ENCODE peak calls at places on chromosomes 13 and 19, in four cellular contexts. One of them, this sample, is unnamed.

GRCh38 chr19:8569066-8569761 is 8.0 kb downstream of the MYO1F start:
- DNase-seq in H1: no peak
- DNase-seq in K562: peak; percentile 80
- DNase-seq in GM12878: peak; percentile 63
- DNase-seq in this sample: no peak

GRCh38 chr13:100100115-100100879 is 11.4 kb downstream of the PCCA start:
- DNase-seq in GM12878: no peak
- DNase-seq in K562: no peak
- DNase-seq in H1: no peak
- DNase-seq in this sample: no peak

GRCh38 chr19:53010494-53010893 is 3.2 kb upstream of the ERVV-1 start:
- DNase-seq in GM12878: no peak
- DNase-seq in K562: no peak
- DNase-seq in H1: peak; percentile 67
- DNase-seq in this sample: no peak

GRCh38 chr19:12938536-12939291 is at the start of gene CALR:
- DNase-seq in GM12878: no peak
- DNase-seq in K562: peak; percentile 55
- DNase-seq in H1: no peak
- DNase-seq in this sample: no peak

GRCh38 chr19:55389386-55390317 is 3.9 kb downstream of the RPL28 start:
- DNase-seq in H1: no peak
- DNase-seq in K562: no peak
- DNase-seq in GM12878: no peak
- DNase-seq in this sample: no peak

GRCh38 chr13:80339841-80340642 is 884 bp downstream of the SPRY2 start:
- DNase-seq in GM12878: no peak
- DNase-seq in K562: peak; percentile 12
- DNase-seq in H1: peak; percentile 61
- DNase-seq in this sample: no peak

GRCh38 chr13:100491164-100491847 is 97.3 kb downstream of the GGACT start:
- DNase-seq in H1: no peak
- DNase-seq in GM12878: no peak
- DNase-seq in K562: no peak
- DNase-seq in this sample: no peak

GRCh38 chr13:44814836-44815235 is 174.4 kb downstream of the NUFIP1 start:
- DNase-seq in H1: no peak
- DNase-seq in K562: no peak
- DNase-seq in GM12878: no peak
- DNase-seq in this sample: no peak

GRCh38 chr19:34254552-34255432 is at the start of gene GARRE1:
- DNase-seq in GM12878: no peak
- DNase-seq in H1: peak; percentile 70
- DNase-seq in K562: peak; percentile 92
- DNase-seq in this sample: no peak

GRCh38 chr19:35026418-35026817 is 3.9 kb upstream of the SCN1B start:
- DNase-seq in H1: no peak
- DNase-seq in GM12878: no peak
- DNase-seq in K562: no peak
- DNase-seq in this sample: no peak

GRCh38 chr19:29378543-29379105 is 147.2 kb upstream of the VSTM2B start:
- DNase-seq in GM12878: no peak
- DNase-seq in K562: no peak
- DNase-seq in H1: peak; percentile 19
- DNase-seq in this sample: no peak

GRCh38 chr13:111302045-111302722 is 18.3 kb upstream of the TEX29 start:
- DNase-seq in H1: no peak
- DNase-seq in K562: no peak
- DNase-seq in GM12878: no peak
- DNase-seq in this sample: no peak

GRCh38 chr13:58341318-58341717 is 709.8 kb downstream of the PCDH17 start:
- DNase-seq in H1: no peak
- DNase-seq in K562: no peak
- DNase-seq in GM12878: no peak
- DNase-seq in this sample: no peak

GRCh38 chr19:30374791-30375650 is 2.8 kb downstream of the ZNF536 start:
- DNase-seq in K562: no peak
- DNase-seq in H1: peak; percentile 67
- DNase-seq in GM12878: no peak
- DNase-seq in this sample: no peak

GRCh38 chr19:30733826-30734550 is 361.8 kb downstream of the ZNF536 start:
- DNase-seq in K562: no peak
- DNase-seq in H1: no peak
- DNase-seq in GM12878: no peak
- DNase-seq in this sample: no peak

GRCh38 chr19:13681509-13681908 is 82.8 kb upstream of the MRI1 start:
- DNase-seq in K562: no peak
- DNase-seq in H1: no peak
- DNase-seq in GM12878: no peak
- DNase-seq in this sample: no peak

GRCh38 chr13:99663185-99663825 is 162.0 kb downstream of the TM9SF2 start:
- DNase-seq in K562: no peak
- DNase-seq in GM12878: no peak
- DNase-seq in H1: peak; percentile 37
- DNase-seq in this sample: no peak

GRCh38 chr13:56166864-56167263 is 973.9 kb upstream of the PRR20A start:
- DNase-seq in K562: no peak
- DNase-seq in GM12878: no peak
- DNase-seq in H1: peak; percentile 53
- DNase-seq in this sample: no peak

GRCh38 chr13:90594694-90595093 is 752.8 kb upstream of the MIR17HG start:
- DNase-seq in GM12878: no peak
- DNase-seq in K562: no peak
- DNase-seq in H1: no peak
- DNase-seq in this sample: no peak

GRCh38 chr19:55384576-55385235 is 614 bp upstream of the TMEM238 start:
- DNase-seq in GM12878: no peak
- DNase-seq in H1: peak; percentile 73
- DNase-seq in K562: no peak
- DNase-seq in this sample: no peak

GRCh38 chr13:75305057-75305456 is 176.9 kb downstream of the TBC1D4 start:
- DNase-seq in K562: no peak
- DNase-seq in GM12878: no peak
- DNase-seq in H1: no peak
- DNase-seq in this sample: no peak

GRCh38 chr13:31200636-31200970 is 828 bp downstream of the B3GLCT start:
- DNase-seq in GM12878: no peak
- DNase-seq in H1: peak; percentile 59
- DNase-seq in K562: no peak
- DNase-seq in this sample: no peak

GRCh38 chr13:36774895-36775294 is 44.1 kb upstream of the RFXAP start:
- DNase-seq in K562: no peak
- DNase-seq in GM12878: no peak
- DNase-seq in H1: no peak
- DNase-seq in this sample: peak; percentile 12

GRCh38 chr13:44271031-44271433 is 102.6 kb upstream of the SERP2 start:
- DNase-seq in GM12878: no peak
- DNase-seq in H1: no peak
- DNase-seq in K562: no peak
- DNase-seq in this sample: no peak

GRCh38 chr13:109481046-109481445 is 305.3 kb downstream of the IRS2 start:
- DNase-seq in H1: no peak
- DNase-seq in K562: no peak
- DNase-seq in GM12878: no peak
- DNase-seq in this sample: no peak

GRCh38 chr13:49627831-49628652 is at the start of gene ARL11:
- DNase-seq in K562: peak; percentile 47
- DNase-seq in H1: peak; percentile 83
- DNase-seq in GM12878: peak; percentile 39
- DNase-seq in this sample: no peak

GRCh38 chr13:30159446-30159839 is 147.9 kb downstream of the KATNAL1 start:
- DNase-seq in K562: no peak
- DNase-seq in GM12878: no peak
- DNase-seq in H1: no peak
- DNase-seq in this sample: no peak

GRCh38 chr13:110989331-110989730 is 74.5 kb upstream of the ANKRD10 start:
- DNase-seq in K562: no peak
- DNase-seq in H1: no peak
- DNase-seq in GM12878: no peak
- DNase-seq in this sample: no peak

GRCh38 chr19:35045667-35046300 is 4.3 kb downstream of the HPN start:
- DNase-seq in K562: peak; percentile 52
- DNase-seq in GM12878: peak; percentile 16
- DNase-seq in H1: no peak
- DNase-seq in this sample: no peak

GRCh38 chr19:38848299-38849146 is 1.3 kb downstream of the HNRNPL start:
- DNase-seq in H1: no peak
- DNase-seq in K562: no peak
- DNase-seq in GM12878: no peak
- DNase-seq in this sample: no peak

GRCh38 chr19:17929056-17929455 is 3.8 kb upstream of the CCDC124 start:
- DNase-seq in GM12878: peak; percentile 65
- DNase-seq in K562: no peak
- DNase-seq in H1: no peak
- DNase-seq in this sample: no peak

GRCh38 chr13:110138700-110139036 is 168.3 kb downstream of the COL4A1 start:
- DNase-seq in H1: no peak
- DNase-seq in GM12878: no peak
- DNase-seq in K562: no peak
- DNase-seq in this sample: no peak

GRCh38 chr13:31835932-31836331 is 96.6 kb downstream of the RXFP2 start:
- DNase-seq in H1: no peak
- DNase-seq in GM12878: no peak
- DNase-seq in K562: no peak
- DNase-seq in this sample: no peak

GRCh38 chr19:2656533-2656932 is 46.0 kb downstream of the GNG7 start:
- DNase-seq in K562: no peak
- DNase-seq in H1: no peak
- DNase-seq in GM12878: no peak
- DNase-seq in this sample: no peak

GRCh38 chr13:48624016-48624415 is 29.7 kb upstream of the CYSLTR2 start:
- DNase-seq in K562: no peak
- DNase-seq in GM12878: no peak
- DNase-seq in H1: no peak
- DNase-seq in this sample: no peak

GRCh38 chr13:32669030-32669646 is 82.9 kb downstream of the PDS5B start:
- DNase-seq in K562: peak; percentile 27
- DNase-seq in GM12878: no peak
- DNase-seq in H1: no peak
- DNase-seq in this sample: peak; percentile 42

GRCh38 chr19:57363734-57364181 is 407 bp downstream of the TRAPPC2B start:
- DNase-seq in K562: no peak
- DNase-seq in GM12878: no peak
- DNase-seq in H1: no peak
- DNase-seq in this sample: no peak

GRCh38 chr19:6586726-6587092 is 4.2 kb downstream of the CD70 start:
- DNase-seq in K562: no peak
- DNase-seq in GM12878: no peak
- DNase-seq in H1: no peak
- DNase-seq in this sample: no peak
- TF ChIP-seq POLR2AphosphoS5 in K562: no peak
- TF ChIP-seq POLR2AphosphoS5 in GM12878: no peak
- TF ChIP-seq POLR2AphosphoS5 in H1: no peak
- TF ChIP-seq POLR2AphosphoS5 in this sample: no peak

DNA sequence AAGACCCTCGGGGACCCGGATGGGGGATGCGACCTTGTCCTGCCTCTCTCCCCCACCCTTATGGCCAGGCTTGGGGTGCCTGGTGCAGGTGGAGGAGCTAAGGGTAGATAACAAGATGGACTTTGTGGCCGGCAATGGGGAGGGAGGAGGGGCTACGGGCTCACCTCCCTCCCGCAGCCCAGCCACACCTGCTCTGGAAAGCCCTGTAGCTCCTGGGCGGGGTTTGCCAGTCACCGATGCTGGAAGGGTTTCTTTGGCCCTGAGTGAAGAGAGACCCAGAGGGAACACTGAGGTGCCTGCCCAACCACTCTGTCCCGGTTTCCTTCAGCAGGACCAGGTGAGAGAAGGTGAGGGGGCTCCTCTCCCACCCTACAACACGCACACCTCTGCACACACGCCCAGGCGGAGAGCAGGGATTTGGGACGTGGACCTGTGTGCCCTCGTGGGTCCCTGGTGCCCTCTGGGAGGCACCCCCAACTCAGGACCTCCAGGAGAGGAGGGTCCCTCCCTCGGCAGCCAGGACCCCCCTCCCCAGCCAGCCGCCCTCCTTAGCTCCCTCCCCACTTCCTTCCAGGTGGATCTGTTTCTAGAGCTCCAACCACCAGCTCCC is at the start of gene FUT2:
- DNase-seq in GM12878: no peak
- DNase-seq in K562: peak; percentile 56
- DNase-seq in H1: peak; percentile 72
- DNase-seq in this sample: no peak
- H3K4me3 ChIP-seq in GM12878: no peak within 1 kb of the TSS
- H3K4me3 ChIP-seq in K562: no peak within 1 kb of the TSS
- H3K4me3 ChIP-seq in H1: peak within 1 kb of the TSS; percentile 94
- H3K4me3 ChIP-seq in this sample: no peak within 1 kb of the TSS

GRCh38 chr19:41801031-41801430 is 4.6 kb downstream of the CEACAM3 start:
- DNase-seq in GM12878: no peak
- DNase-seq in K562: no peak
- DNase-seq in H1: no peak
- DNase-seq in this sample: no peak

GRCh38 chr19:41799444-41800000 is 3.1 kb downstream of the CEACAM3 start:
- DNase-seq in K562: no peak
- DNase-seq in H1: no peak
- DNase-seq in GM12878: no peak
- DNase-seq in this sample: no peak

GRCh38 chr19:41802770-41803169 is 6.4 kb downstream of the CEACAM3 start:
- DNase-seq in K562: no peak
- DNase-seq in H1: no peak
- DNase-seq in GM12878: no peak
- DNase-seq in this sample: no peak

GRCh38 chr19:41804327-41804726 is 7.9 kb downstream of the CEACAM3 start:
- DNase-seq in H1: no peak
- DNase-seq in GM12878: no peak
- DNase-seq in K562: no peak
- DNase-seq in this sample: no peak

GRCh38 chr19:41801682-41802317 is 5.4 kb downstream of the CEACAM3 start:
- DNase-seq in H1: no peak
- DNase-seq in K562: no peak
- DNase-seq in GM12878: no peak
- DNase-seq in this sample: no peak
- H3K9ac ChIP-seq in H1: no peak overlapping the region
- H3K9ac ChIP-seq in K562: no peak overlapping the region
- H3K9ac ChIP-seq in GM12878: no peak overlapping the region
- H3K9ac ChIP-seq in this sample: no peak overlapping the region

DNA sequence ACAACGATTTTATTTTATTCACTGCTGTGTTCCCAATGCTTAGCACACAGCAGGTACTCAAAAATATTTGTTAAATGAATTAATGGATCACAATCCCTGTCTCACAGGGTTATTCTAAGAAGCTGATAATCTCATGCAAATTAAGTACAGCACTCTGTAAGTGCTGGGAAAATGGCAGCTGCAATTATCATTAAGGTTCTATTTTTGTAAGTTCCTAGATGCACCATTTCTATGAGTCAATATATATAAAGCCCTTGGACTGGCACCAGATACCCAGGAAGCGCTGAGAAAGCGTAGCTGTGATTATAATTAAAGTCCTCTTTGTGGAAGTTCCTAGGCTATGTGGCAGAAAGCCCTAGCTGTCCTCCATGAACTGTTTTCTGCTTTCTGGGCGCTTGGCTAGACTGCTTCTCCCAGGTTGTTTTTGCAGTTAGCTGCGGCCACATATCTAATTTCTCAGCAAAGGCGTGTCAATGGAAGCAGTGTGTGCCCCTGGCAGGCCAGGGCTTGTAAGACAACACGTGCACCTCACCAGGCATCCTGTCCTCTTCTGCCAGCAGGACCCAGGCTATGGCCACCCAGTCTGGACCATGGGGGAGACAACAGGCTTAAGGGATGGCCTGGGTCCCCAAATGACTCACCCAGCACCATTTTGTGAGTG is 5.2 kb upstream of the SRRM5 start:
- DNase-seq in GM12878: no peak
- DNase-seq in K562: no peak
- DNase-seq in H1: no peak
- DNase-seq in this sample: no peak
- TF ChIP-seq POLR2AphosphoS5 in GM12878: no peak
- TF ChIP-seq POLR2AphosphoS5 in K562: no peak
- TF ChIP-seq POLR2AphosphoS5 in H1: no peak
- TF ChIP-seq POLR2AphosphoS5 in this sample: no peak

This sample was measured in SK-N-MC.